ENCODE peak calls at places on chromosomes 7 and 10, in six cellular contexts. X, T, F, P, U and Z are unnamed samples.

GRCh38 chr7:96826089-96826488 is 116.4 kb upstream of the SEM1 start:
- DNase-seq in X (no peak), T (no peak), F (no peak), P (no peak), U (no peak), Z (no peak)

GRCh38 chr7:117068511-117069155 is 115.3 kb downstream of the ST7 start:
- DNase-seq in X (no peak), T (no peak), F (no peak), P (no peak), U (no peak), Z (no peak)

GRCh38 chr10:62057359-62057758 is 155.9 kb downstream of the ARID5B start:
- DNase-seq in X (no peak), T (no peak), F (no peak), P (no peak), U (no peak), Z (no peak)

GRCh38 chr10:16976803-16977202 is 152.8 kb downstream of the CUBN start:
- DNase-seq in X (no peak), T (no peak), F (no peak), P (no peak), U (no peak), Z (no peak)

GRCh38 chr10:24385776-24386175 is 176.8 kb downstream of the KIAA1217 start:
- DNase-seq in X (no peak), T (no peak), F (no peak), P (no peak), U (peak), Z (no peak)

GRCh38 chr10:11018426-11018818 is 750 bp downstream of the CELF2 start:
- DNase-seq in X (no peak), T (no peak), F (no peak), P (no peak), U (no peak), Z (no peak)

GRCh38 chr7:27079234-27079975 is 16.4 kb downstream of the HOXA1 start:
- DNase-seq in X (no peak), T (no peak), F (peak), P (no peak), U (no peak), Z (no peak)

GRCh38 chr7:41125343-41125742 is 577.5 kb downstream of the INHBA start:
- DNase-seq in X (no peak), T (no peak), F (no peak), P (no peak), U (no peak), Z (no peak)

GRCh38 chr7:158002486-158003080 is 585.0 kb downstream of the PTPRN2 start:
- DNase-seq in X (no peak), T (no peak), F (no peak), P (no peak), U (no peak), Z (no peak)

GRCh38 chr10:46525177-46525823 is 31.2 kb downstream of the GPRIN2 start:
- DNase-seq in X (no peak), T (peak), F (peak), P (peak), U (peak), Z (peak)

GRCh38 chr7:92763636-92764423 is 72.5 kb downstream of the CDK6 start:
- DNase-seq in X (no peak), T (no peak), F (peak), P (no peak), U (peak), Z (peak)

GRCh38 chr7:102415685-102416225 is 17.6 kb upstream of the ORAI2 start:
- DNase-seq in X (no peak), T (no peak), F (no peak), P (no peak), U (no peak), Z (no peak)

GRCh38 chr7:150732786-150733733 is 4.2 kb upstream of the GIMAP5 start:
- DNase-seq in X (no peak), T (no peak), F (no peak), P (no peak), U (no peak), Z (no peak)

GRCh38 chr7:157457355-157458253 is 120.8 kb downstream of the DNAJB6 start:
- DNase-seq in X (no peak), T (no peak), F (no peak), P (peak), U (no peak), Z (no peak)

GRCh38 chr10:113319450-113319849 is 233.4 kb upstream of the HABP2 start:
- DNase-seq in X (no peak), T (no peak), F (no peak), P (no peak), U (no peak), Z (no peak)

GRCh38 chr7:143245123-143245522 is 18.1 kb upstream of the GSTK1 start:
- DNase-seq in X (no peak), T (no peak), F (peak), P (no peak), U (peak), Z (no peak)

GRCh38 chr10:88181902-88182671 is 318.7 kb downstream of the PTEN start:
- DNase-seq in X (no peak), T (no peak), F (no peak), P (no peak), U (no peak), Z (no peak)

DNA sequence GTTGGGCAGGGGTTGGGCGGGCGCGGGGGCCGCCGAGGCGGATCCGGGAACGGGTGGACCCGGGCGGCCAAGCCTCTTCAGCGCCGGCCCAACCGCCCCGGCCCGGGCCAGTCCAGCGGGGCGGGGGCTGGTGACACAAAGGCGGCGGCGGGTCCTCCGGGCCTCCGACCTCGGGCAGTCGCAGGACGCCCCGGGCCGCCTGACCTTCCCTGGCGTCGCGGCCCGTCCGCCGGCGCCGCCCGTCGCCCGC is 54.2 kb downstream of the METTL2B start:
- DNase-seq in X (no peak), T (no peak), F (no peak), P (no peak), U (no peak), Z (no peak)
- TF ChIP-seq POLR2A in X (no peak), T (peak), F (peak), P (no peak), U (peak), Z (peak)

GRCh38 chr7:76393116-76394031 is 16.1 kb downstream of the SSC4D start:
- DNase-seq in X (peak), T (peak), F (peak), P (peak), U (peak), Z (peak)
- TF ChIP-seq POLR2A in X (no peak), T (peak), F (peak), P (no peak), U (no peak), Z (peak)

DNA sequence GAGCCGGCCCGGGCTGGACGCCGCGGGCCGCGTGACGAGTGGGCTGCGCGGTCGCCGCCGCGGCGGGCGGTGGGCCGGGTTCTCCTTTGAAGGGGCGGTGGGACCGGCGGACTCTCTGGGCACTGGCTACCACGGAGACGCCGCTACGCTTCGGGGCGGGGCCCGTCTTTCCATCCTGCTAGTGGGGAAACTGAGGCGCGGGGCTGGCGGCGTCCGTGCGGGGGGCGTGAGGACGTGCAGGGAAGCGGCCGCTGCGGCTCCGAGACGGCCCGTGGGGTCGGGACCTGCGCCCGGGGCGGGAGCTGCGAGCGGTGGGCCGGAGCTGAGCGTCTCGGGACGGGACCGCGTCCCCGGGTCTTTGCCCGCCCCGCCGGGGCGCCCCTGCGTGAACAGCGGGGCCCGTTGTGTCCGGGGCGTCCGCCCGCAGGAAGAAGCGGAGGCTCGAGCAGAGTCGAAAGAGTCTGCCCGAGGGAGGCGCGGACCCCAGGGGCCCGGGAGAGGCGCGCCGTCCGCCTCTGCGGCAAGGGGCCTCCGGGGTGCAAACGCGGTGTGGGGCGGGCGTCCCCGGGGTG is 548 bp upstream of the BNIP3 start:
- DNase-seq in X (no peak), T (no peak), F (no peak), P (no peak), U (no peak), Z (no peak)
- TF ChIP-seq POLR2A in X (no peak), T (no peak), F (peak), P (no peak), U (no peak), Z (peak)

GRCh38 chr10:23186697-23187096 is 5.4 kb upstream of the PTF1A start:
- DNase-seq in X (no peak), T (no peak), F (no peak), P (no peak), U (no peak), Z (no peak)
- TF ChIP-seq POLR2A in X (no peak), T (no peak), F (no peak), P (no peak), U (no peak), Z (no peak)

GRCh38 chr10:103395754-103396066 is 565 bp downstream of the ATP5MK start:
- DNase-seq in X (no peak), T (no peak), F (no peak), P (no peak), U (peak), Z (peak)
- TF ChIP-seq POLR2A in X (no peak), T (no peak), F (no peak), P (no peak), U (no peak), Z (no peak)

GRCh38 chr7:2734084-2734601 is 46.1 kb downstream of the AMZ1 start:
- DNase-seq in X (no peak), T (no peak), F (peak), P (peak), U (no peak), Z (no peak)

GRCh38 chr7:2738110-2738509 is 50.1 kb downstream of the AMZ1 start:
- DNase-seq in X (no peak), T (no peak), F (peak), P (peak), U (no peak), Z (no peak)

GRCh38 chr7:2734761-2735571 is 47.0 kb downstream of the AMZ1 start:
- DNase-seq in X (no peak), T (no peak), F (peak), P (peak), U (no peak), Z (no peak)

GRCh38 chr7:2736411-2736914 is 48.5 kb downstream of the AMZ1 start:
- DNase-seq in X (no peak), T (no peak), F (peak), P (peak), U (no peak), Z (no peak)

GRCh38 chr7:2735744-2736143 is 47.7 kb downstream of the AMZ1 start:
- DNase-seq in X (no peak), T (no peak), F (no peak), P (peak), U (no peak), Z (no peak)
- TF ChIP-seq POLR2A in X (no peak), T (no peak), F (no peak), P (no peak), U (no peak), Z (no peak)

DNA sequence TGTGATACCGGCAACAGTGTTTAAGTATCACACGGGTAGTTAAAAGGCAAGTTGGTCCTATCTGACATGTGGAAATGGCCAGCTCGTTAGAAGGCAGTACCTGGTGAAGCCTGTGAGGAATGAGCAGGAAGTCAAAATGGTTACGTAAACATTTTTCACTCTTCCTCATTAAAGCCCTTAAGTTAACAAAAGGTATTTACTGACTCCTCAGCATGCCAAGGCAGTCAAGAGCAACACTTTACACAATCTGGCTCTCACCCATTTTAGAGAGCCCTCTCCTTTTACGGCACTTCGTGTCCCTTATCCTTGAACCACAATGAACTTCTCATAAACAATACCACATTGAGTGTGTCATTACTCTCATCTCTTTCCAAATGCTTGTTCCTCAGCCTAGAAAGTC is 11.0 kb upstream of the RSBN1L start:
- DNase-seq in X (no peak), T (no peak), F (peak), P (peak), U (no peak), Z (no peak)
- TF ChIP-seq POLR2A in X (no peak), T (no peak), F (no peak), P (no peak), U (no peak), Z (no peak)

GRCh38 chr7:66047426-66047825 is 28.2 kb upstream of the ASL start:
- DNase-seq in X (no peak), T (no peak), F (no peak), P (no peak), U (peak), Z (peak)

GRCh38 chr7:66039094-66039493 is 36.5 kb upstream of the ASL start:
- DNase-seq in X (no peak), T (no peak), F (no peak), P (no peak), U (no peak), Z (no peak)

GRCh38 chr7:66043681-66044497 is 31.7 kb upstream of the ASL start:
- DNase-seq in X (no peak), T (peak), F (peak), P (peak), U (no peak), Z (no peak)
- TF ChIP-seq POLR2A in X (no peak), T (peak), F (no peak), P (no peak), U (no peak), Z (no peak)

GRCh38 chr7:129827467-129827990 is 125.2 kb downstream of the UBE2H start:
- DNase-seq in X (no peak), T (no peak), F (no peak), P (no peak), U (no peak), Z (no peak)

GRCh38 chr7:129829677-129830631 is 122.8 kb downstream of the UBE2H start:
- DNase-seq in X (no peak), T (peak), F (peak), P (peak), U (peak), Z (no peak)

GRCh38 chr7:129830949-129831348 is 121.8 kb downstream of the UBE2H start:
- DNase-seq in X (no peak), T (no peak), F (no peak), P (no peak), U (no peak), Z (no peak)

GRCh38 chr7:129828078-129828762 is 124.5 kb downstream of the UBE2H start:
- DNase-seq in X (no peak), T (no peak), F (no peak), P (no peak), U (no peak), Z (no peak)

GRCh38 chr7:129828989-129829676 is 123.6 kb downstream of the UBE2H start:
- DNase-seq in X (no peak), T (no peak), F (peak), P (no peak), U (no peak), Z (no peak)
- TF ChIP-seq POLR2A in X (no peak), T (no peak), F (no peak), P (no peak), U (no peak), Z (no peak)